ENCODE peak calls at places on chromosomes 7 and 10, in eight cellular contexts. C is ovary, J is heart left ventricle, G is IMR-90, Y is sigmoid colon, F is Peyer's patch, U is stomach, S is tibial nerve. T is an unnamed sample.
A peak's percentile ranks its signal among the peaks of the same experiment; 100 is the strongest.

GRCh38 chr7:117053407-117053806 is 100.1 kb downstream of the ST7 start:
- DNase-seq in S (no peak), U (no peak), G (no peak), Y (no peak), J (no peak), F (no peak), C (no peak), T (no peak)

GRCh38 chr10:48482207-48482606 is 122.7 kb downstream of the ARHGAP22 start:
- DNase-seq in C (no peak), G (no peak), F (no peak), J (no peak), S (no peak), Y (no peak), U (no peak), T (no peak)

GRCh38 chr10:4825868-4826787 is at the start of gene AKR1E2:
- DNase-seq in J (peak; percentile 95), C (peak; percentile 76), G (peak; percentile 79), F (peak; percentile 81), U (peak; percentile 84), S (peak; percentile 77), Y (peak; percentile 93), T (peak; percentile 82)

GRCh38 chr7:148084138-148084537 is 506.4 kb upstream of the C7orf33 start:
- DNase-seq in J (no peak), Y (no peak), C (peak; percentile 64), F (no peak), G (peak; percentile 19), S (peak; percentile 55), U (peak; percentile 52), T (peak; percentile 86)

GRCh38 chr7:38477333-38477732 is 153.8 kb downstream of the AMPH start:
- DNase-seq in Y (no peak), C (no peak), G (no peak), F (no peak), J (no peak), U (no peak), S (no peak), T (no peak)

GRCh38 chr7:37558320-37558719 is 109.7 kb upstream of the ELMO1 start:
- DNase-seq in S (no peak), J (no peak), F (no peak), G (no peak), U (no peak), Y (no peak), C (no peak), T (no peak)

GRCh38 chr10:99917963-99918825 is 91.6 kb downstream of the DNMBP start:
- DNase-seq in G (peak; percentile 59), C (peak; percentile 59), F (no peak), J (peak; percentile 34), S (no peak), U (no peak), Y (peak; percentile 73), T (peak; percentile 83)

GRCh38 chr7:3112499-3113134 is 69.0 kb upstream of the CARD11 start:
- DNase-seq in J (no peak), S (no peak), U (no peak), G (no peak), F (no peak), C (no peak), Y (no peak), T (no peak)

GRCh38 chr7:117044664-117045063 is 91.4 kb downstream of the ST7 start:
- DNase-seq in U (no peak), J (no peak), F (no peak), C (no peak), G (no peak), S (no peak), Y (no peak), T (no peak)

GRCh38 chr7:26449175-26450165 is 157.8 kb downstream of the SNX10 start:
- DNase-seq in G (peak; percentile 15), J (no peak), U (no peak), Y (no peak), S (no peak), F (no peak), C (no peak), T (no peak)

GRCh38 chr10:131141645-131142445 is 169.7 kb downstream of the TCERG1L start:
- DNase-seq in C (no peak), G (no peak), F (no peak), J (no peak), U (no peak), S (no peak), Y (no peak), T (peak; percentile 26)

GRCh38 chr7:148436571-148436970 is 154.0 kb upstream of the C7orf33 start:
- DNase-seq in F (no peak), G (no peak), C (no peak), U (no peak), S (no peak), J (no peak), Y (no peak), T (no peak)

GRCh38 chr10:122459586-122460273 is 1.6 kb upstream of the HTRA1 start:
- DNase-seq in C (peak; percentile 75), Y (no peak), S (no peak), G (peak; percentile 58), U (no peak), F (no peak), J (no peak), T (no peak)

GRCh38 chr7:30135551-30136271 is 925 bp downstream of the MTURN start:
- DNase-seq in F (peak; percentile 81), G (peak; percentile 62), U (peak; percentile 71), Y (peak; percentile 81), S (peak; percentile 65), C (peak; percentile 72), J (peak; percentile 69), T (peak; percentile 67)
- TF ChIP-seq POLR2A in F (no peak), G (no peak), U (no peak), Y (peak; percentile 17), S (peak; percentile 65), C (peak; percentile 22), J (no peak), T (no peak)

DNA sequence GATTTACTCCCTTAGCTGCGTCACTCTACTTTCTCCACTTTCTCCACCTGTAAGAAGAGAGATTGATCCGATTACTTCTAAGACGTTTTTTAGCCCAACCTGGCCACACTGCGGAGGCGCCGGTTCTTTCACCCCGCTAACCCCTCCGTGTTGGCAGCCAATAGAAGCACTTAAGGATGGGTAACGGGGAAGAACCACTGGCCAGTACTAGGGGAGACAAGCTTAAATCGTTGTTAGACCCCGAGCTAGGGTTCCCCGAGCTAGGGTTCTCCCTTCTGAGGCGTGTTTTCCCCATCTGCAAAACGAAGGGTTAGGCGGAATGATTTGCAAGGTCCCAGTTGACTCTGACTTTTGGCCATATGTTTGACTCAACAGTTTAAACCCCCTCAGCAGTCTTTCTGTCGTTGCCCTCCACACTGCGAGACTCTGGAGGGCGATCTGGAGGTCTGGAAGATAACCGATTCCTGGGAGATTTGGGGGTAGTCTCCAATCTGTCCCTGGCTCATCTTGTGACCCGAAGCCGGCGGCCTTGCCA is 644 bp downstream of the UMAD1 start:
- DNase-seq in C (no peak), U (no peak), F (no peak), J (no peak), Y (no peak), G (peak; percentile 11), S (no peak), T (peak; percentile 15)
- TF ChIP-seq CTCF in C (no peak), U (no peak), F (no peak), J (no peak), Y (no peak), G (no peak), S (no peak), T (no peak)

GRCh38 chr10:112448903-112449302 is 1.9 kb downstream of the VTI1A start:
- DNase-seq in C (no peak), F (no peak), U (no peak), G (no peak), Y (no peak), J (no peak), S (no peak), T (no peak)

GRCh38 chr10:112442063-112442462 is 4.7 kb downstream of the ZDHHC6 start:
- DNase-seq in F (no peak), S (no peak), C (no peak), J (no peak), G (no peak), U (no peak), Y (no peak), T (no peak)

GRCh38 chr10:112446055-112446854 is 459 bp downstream of the ZDHHC6 start:
- DNase-seq in J (no peak), G (peak; percentile 23), Y (no peak), U (no peak), C (no peak), S (peak; percentile 5), F (peak; percentile 48), T (peak; percentile 1)

GRCh38 chr10:112441520-112441919 is 5.2 kb downstream of the ZDHHC6 start:
- DNase-seq in S (no peak), Y (no peak), C (no peak), G (no peak), F (no peak), U (no peak), J (no peak), T (no peak)

DNA sequence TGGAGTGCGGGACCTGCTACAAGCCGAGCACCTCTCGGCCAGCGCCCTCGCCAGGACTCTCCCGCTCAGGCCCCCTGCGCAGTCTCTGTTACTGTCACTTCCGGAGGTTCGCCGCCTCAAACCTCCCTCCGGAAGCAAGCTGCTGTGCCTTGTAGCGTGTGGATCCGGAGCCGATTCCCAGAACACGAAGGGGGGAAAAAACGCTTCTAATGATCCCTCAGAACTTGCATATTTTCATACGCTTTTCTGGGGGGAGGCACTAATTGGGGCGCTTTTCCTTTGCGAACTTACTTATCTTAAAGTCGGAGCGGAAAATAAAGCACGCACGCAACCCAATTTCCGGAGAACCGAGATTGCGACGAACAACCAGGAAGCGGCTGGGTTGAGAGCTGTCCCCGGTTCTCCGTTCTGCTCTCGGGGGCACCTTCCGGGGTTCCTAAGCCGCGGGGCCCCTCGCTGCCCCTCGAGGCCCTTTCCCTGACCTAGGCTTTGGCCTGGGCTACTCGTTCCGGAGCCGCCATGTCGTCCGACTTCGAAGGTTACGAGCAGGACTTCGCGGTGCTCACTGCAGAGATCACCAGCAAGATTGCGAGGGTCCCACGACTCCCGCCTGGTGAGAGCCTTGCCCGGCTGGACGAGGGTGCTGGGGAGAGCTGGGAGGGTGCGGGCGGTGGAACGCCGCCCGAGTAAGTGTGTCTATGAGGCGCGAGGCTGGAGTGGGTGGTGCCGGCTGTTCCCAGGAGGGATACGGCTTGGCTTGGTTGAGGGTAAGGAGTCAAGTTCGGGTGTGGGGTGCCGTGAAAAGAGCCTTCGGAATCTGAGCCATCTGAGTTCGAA is at the start of the genes VTI1A and ZDHHC6:
- DNase-seq in J (peak; percentile 89), F (peak; percentile 94), S (peak; percentile 81), Y (peak; percentile 90), G (peak; percentile 84), U (peak; percentile 85), C (peak; percentile 81), T (peak; percentile 80)
- TF ChIP-seq POLR2A in J (no peak), F (peak; percentile 70), S (peak; percentile 49), Y (peak; percentile 0), G (peak; percentile 67), U (no peak), C (peak; percentile 62), T (peak; percentile 51)

DNA sequence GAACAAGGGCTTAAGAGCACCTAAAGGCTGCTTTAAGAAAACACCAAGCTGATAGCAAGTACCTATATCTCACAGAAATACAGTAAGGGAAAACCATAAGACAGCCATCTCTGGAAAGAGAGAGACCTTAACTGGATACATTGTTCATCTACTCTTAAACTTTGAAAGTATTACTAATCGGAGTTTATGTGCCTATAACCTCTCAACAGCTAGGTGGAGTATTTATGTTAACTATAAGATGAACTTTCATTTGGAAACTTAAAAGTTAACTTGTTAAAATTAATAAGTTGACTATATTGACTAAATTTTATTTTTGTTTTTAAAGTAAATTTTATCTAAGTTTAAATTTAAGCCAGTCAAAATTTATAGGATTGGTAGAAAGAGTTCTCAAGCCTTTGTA is 90.6 kb downstream of the USP6NL start:
- DNase-seq in C (no peak), G (no peak), U (no peak), Y (no peak), S (no peak), F (no peak), J (no peak), T (no peak)
- TF ChIP-seq CTCF in C (no peak), G (no peak), U (no peak), Y (no peak), S (no peak), F (no peak), J (no peak), T (no peak)

T was measured in thyroid gland.